ENCODE peak calls at places on chromosomes 2 and 18, in five cellular contexts. P is progenitor cell of endocrine pancreas, H is upper lobe of left lung, E is type B pancreatic cell, N is endothelial cell. T is an unnamed sample.

GRCh38 chr2:221675509-221675908 is 103.4 kb upstream of the EPHA4 start:
- DNase-seq in P (no peak), H (no peak), E (no peak), N (no peak), T (no peak)

GRCh38 chr2:4134881-4135565 is 431.6 kb downstream of the DCDC2C start:
- DNase-seq in P (no peak), H (no peak), E (no peak), N (no peak), T (no peak)

GRCh38 chr2:16629044-16629443 is 36.6 kb downstream of the CYRIA start:
- DNase-seq in P (no peak), H (no peak), E (no peak), N (no peak), T (no peak)

GRCh38 chr2:162184362-162184761 is 32.3 kb upstream of the GCG start:
- DNase-seq in P (no peak), H (no peak), E (no peak), N (no peak), T (no peak)

GRCh38 chr2:128625421-128625820 is 306.8 kb upstream of the HS6ST1 start:
- DNase-seq in P (no peak), H (no peak), E (no peak), N (no peak), T (no peak)

GRCh38 chr2:40037303-40037702 is 258.2 kb upstream of the THUMPD2 start:
- DNase-seq in P (no peak), H (peak), E (no peak), N (no peak), T (no peak)

GRCh38 chr18:26159353-26159752 is 25.7 kb downstream of the PSMA8 start:
- DNase-seq in P (no peak), H (no peak), E (no peak), N (no peak), T (no peak)

GRCh38 chr2:204544961-204545860 is at the start of gene PARD3B:
- DNase-seq in P (peak), H (peak), E (peak), N (peak), T (peak)

GRCh38 chr18:74631242-74632087 is 33.8 kb downstream of the ZNF407 start:
- DNase-seq in P (no peak), H (no peak), E (no peak), N (no peak), T (no peak)

GRCh38 chr2:176409671-176410070 is 140.4 kb downstream of the MTX2 start:
- DNase-seq in P (no peak), H (no peak), E (no peak), N (no peak), T (no peak)

GRCh38 chr2:112636605-112637288 is 9.0 kb upstream of the SLC20A1 start:
- DNase-seq in P (no peak), H (peak), E (no peak), N (no peak), T (no peak)

GRCh38 chr2:160388464-160389263 is 104.9 kb downstream of the RBMS1 start:
- DNase-seq in P (no peak), H (peak), E (no peak), N (no peak), T (no peak)

GRCh38 chr2:43059183-43059897 is 167.1 kb downstream of the ZFP36L2 start:
- DNase-seq in P (no peak), H (peak), E (no peak), N (no peak), T (peak)

GRCh38 chr2:202327887-202328286 is 48.2 kb upstream of the BMPR2 start:
- DNase-seq in P (no peak), H (no peak), E (no peak), N (no peak), T (no peak)

GRCh38 chr18:2337552-2338141 is 233.7 kb downstream of the METTL4 start:
- DNase-seq in P (no peak), H (no peak), E (no peak), N (peak), T (peak)

GRCh38 chr2:105836840-105837692 is 92.4 kb downstream of the NCK2 start:
- DNase-seq in P (no peak), H (no peak), E (no peak), N (no peak), T (no peak)

GRCh38 chr18:7207366-7207765 is 23.5 kb upstream of the LRRC30 start:
- DNase-seq in P (no peak), H (no peak), E (no peak), N (no peak), T (no peak)

GRCh38 chr18:63207825-63208224 is 111.7 kb downstream of the BCL2 start:
- DNase-seq in P (no peak), H (no peak), E (no peak), N (no peak), T (no peak)

GRCh38 chr2:26974352-26974751 is 3.9 kb downstream of the MAPRE3 start:
- DNase-seq in P (no peak), H (no peak), E (no peak), N (no peak), T (no peak)

GRCh38 chr2:151611351-151611750 is 122.9 kb downstream of the NEB start:
- DNase-seq in P (no peak), H (no peak), E (no peak), N (no peak), T (no peak)

GRCh38 chr2:151619337-151619989 is 114.8 kb downstream of the NEB start:
- DNase-seq in P (no peak), H (no peak), E (no peak), N (no peak), T (no peak)

GRCh38 chr2:151614159-151614558 is 120.1 kb downstream of the NEB start:
- DNase-seq in P (no peak), H (no peak), E (no peak), N (no peak), T (no peak)

GRCh38 chr2:151616760-151617339 is 117.4 kb downstream of the NEB start:
- DNase-seq in P (no peak), H (no peak), E (no peak), N (no peak), T (no peak)

GRCh38 chr2:151614606-151615306 is 119.5 kb downstream of the NEB start:
- DNase-seq in P (no peak), H (no peak), E (no peak), N (no peak), T (no peak)
- TF ChIP-seq CTCF in P (no peak), H (no peak), E (peak), N (no peak), T (no peak)

GRCh38 chr18:77068321-77068841 is 64.2 kb downstream of the MBP start:
- DNase-seq in P (no peak), H (no peak), E (no peak), N (no peak), T (no peak)

GRCh38 chr18:77066689-77067088 is 65.9 kb downstream of the MBP start:
- DNase-seq in P (no peak), H (no peak), E (no peak), N (no peak), T (no peak)

GRCh38 chr18:77066101-77066500 is 66.5 kb downstream of the MBP start:
- DNase-seq in P (no peak), H (no peak), E (no peak), N (no peak), T (no peak)

GRCh38 chr18:77068890-77069312 is 63.7 kb downstream of the MBP start:
- DNase-seq in P (no peak), H (no peak), E (no peak), N (no peak), T (no peak)

GRCh38 chr18:77067315-77068061 is 65.1 kb downstream of the MBP start:
- DNase-seq in P (no peak), H (peak), E (no peak), N (no peak), T (no peak)
- TF ChIP-seq CTCF in P (no peak), H (no peak), E (no peak), N (no peak), T (no peak)

GRCh38 chr2:5914831-5915611 is 222.8 kb downstream of the SOX11 start:
- DNase-seq in P (peak), H (no peak), E (no peak), N (peak), T (peak)
- TF ChIP-seq CTCF in P (peak), H (no peak), E (no peak), N (no peak), T (peak)

DNA sequence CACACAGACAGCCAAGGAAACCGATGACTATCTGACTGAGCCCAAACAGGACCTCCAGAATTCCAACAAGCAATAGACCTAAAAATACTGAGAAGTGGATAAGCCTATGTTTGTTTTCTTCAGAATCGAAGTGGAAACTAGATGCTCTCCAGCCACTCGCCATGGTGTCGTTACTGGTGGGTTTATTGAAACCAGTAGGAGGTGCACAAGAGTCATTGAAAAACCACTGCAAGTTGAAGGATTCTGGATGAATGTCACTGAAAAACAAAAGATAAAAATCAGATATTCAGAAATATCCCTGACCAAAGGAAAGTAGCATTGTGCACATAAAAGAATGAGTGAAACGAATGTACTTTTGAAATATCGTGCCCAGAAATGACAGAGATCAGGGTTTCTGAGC is 15.3 kb downstream of the TM4SF20 start:
- DNase-seq in P (no peak), H (no peak), E (no peak), N (no peak), T (no peak)
- TF ChIP-seq CTCF in P (no peak), H (no peak), E (peak), N (peak), T (peak)

DNA sequence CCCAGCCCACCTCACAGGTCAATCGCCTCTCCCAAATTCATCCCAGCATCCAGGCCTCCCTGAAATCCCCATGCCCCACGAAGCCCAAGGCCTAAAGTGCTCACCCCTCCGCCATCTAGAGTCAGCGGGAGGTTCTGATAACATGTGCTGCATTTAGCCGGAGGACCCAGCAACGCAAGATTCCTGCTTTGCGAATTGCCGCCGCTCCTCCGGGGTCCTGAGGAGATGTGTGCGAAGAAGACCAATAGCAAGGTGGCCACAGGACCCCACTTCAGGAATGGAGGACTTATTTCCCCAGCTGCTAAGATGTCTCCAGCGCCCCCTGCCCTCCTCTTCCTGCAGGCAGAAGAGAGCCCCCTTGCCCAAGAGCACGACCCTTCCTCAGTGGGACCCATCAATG is 120.8 kb upstream of the GLI2 start:
- DNase-seq in P (no peak), H (no peak), E (no peak), N (no peak), T (no peak)
- TF ChIP-seq CTCF in P (no peak), H (no peak), E (no peak), N (no peak), T (no peak)

T was measured in BE2C.